ENCODE peak calls at places on chromosomes 13 and 19, in ten cellular contexts. P, F, K, I, D, C, M, W, U and A are unnamed samples.

GRCh38 chr13:91099877-91100276 is 247.6 kb upstream of the MIR17HG start:
- DNase-seq in K (no peak), D (no peak), I (no peak), P (no peak), C (no peak), M (no peak), W (no peak), U (no peak), F (no peak), A (no peak)

GRCh38 chr13:33590936-33591335 is 227.0 kb upstream of the RFC3 start:
- DNase-seq in C (no peak), K (no peak), M (no peak), W (no peak), I (no peak), P (no peak), F (no peak), D (no peak), U (no peak), A (no peak)

GRCh38 chr19:15397236-15397635 is 17.6 kb upstream of the AKAP8 start:
- DNase-seq in F (no peak), I (no peak), M (no peak), P (no peak), U (no peak), K (no peak), C (no peak), W (no peak), D (no peak), A (no peak)

GRCh38 chr13:95553271-95553588 is 710 bp downstream of the CLDN10 start:
- DNase-seq in M (no peak), C (no peak), D (peak; percentile 46), I (no peak), K (no peak), U (no peak), F (no peak), P (no peak), W (no peak), A (no peak)

GRCh38 chr13:74550039-74550438 is 415.8 kb upstream of the KLF12 start:
- DNase-seq in D (peak; percentile 53), F (no peak), P (no peak), C (no peak), W (no peak), I (no peak), U (no peak), K (no peak), M (peak; percentile 9), A (no peak)

GRCh38 chr19:42683917-42684513 is 56.3 kb downstream of the PSG3 start:
- DNase-seq in W (no peak), D (peak; percentile 61), P (no peak), U (no peak), M (peak; percentile 43), I (peak; percentile 52), C (no peak), F (peak; percentile 23), K (no peak), A (no peak)

GRCh38 chr19:5983367-5983955 is 5.5 kb upstream of the RANBP3 start:
- DNase-seq in K (no peak), W (no peak), C (no peak), P (no peak), M (peak; percentile 65), D (no peak), U (no peak), I (no peak), F (no peak), A (no peak)

GRCh38 chr13:114319441-114319871 is 5.2 kb downstream of the CHAMP1 start:
- DNase-seq in M (peak; percentile 58), C (no peak), P (no peak), W (no peak), F (no peak), U (no peak), K (no peak), I (peak; percentile 53), D (no peak), A (no peak)

DNA sequence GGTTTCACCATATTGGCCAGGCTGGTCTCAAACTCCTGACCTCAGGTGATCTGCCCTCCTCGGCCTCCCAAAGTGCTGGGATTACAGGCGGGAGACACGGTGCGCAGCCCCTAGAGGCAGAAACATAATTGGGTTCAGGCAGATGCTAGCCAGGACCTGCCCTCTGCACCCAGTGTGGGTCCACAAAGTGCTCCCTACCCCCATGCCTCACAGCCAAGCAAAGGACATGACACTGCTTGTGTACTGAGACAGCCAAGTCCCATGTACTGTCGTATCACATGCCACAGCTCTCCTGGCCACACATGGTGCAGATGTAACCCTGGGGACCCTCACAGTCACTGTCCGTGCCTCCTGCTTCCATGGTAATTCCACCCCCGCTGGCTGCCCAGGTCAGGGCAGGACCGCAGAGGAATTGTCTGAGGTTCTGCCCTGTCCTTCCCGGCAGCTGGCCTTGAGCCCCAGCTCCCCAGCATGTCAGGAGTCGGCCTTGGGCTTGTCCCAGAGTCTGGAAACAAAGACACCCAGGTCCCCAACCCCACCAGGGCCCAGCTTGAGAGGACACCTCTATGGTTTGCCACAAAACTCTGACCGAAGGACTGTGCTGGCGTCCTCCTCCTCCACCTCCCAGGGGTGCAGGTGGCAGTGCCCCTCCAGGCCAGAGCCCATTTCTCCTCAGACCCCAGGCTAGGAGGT is 7.6 kb downstream of the PRR36 start:
- DNase-seq in U (no peak), I (no peak), C (no peak), M (no peak), K (no peak), P (no peak), D (no peak), W (no peak), F (no peak), A (peak; percentile 80)
- TF ChIP-seq CTCF in U (no peak), I (no peak), C (no peak), M (no peak), K (no peak), P (no peak), D (peak; percentile 18), W (no peak), F (no peak), A (no peak)

GRCh38 chr19:2207008-2207407 is 29.1 kb downstream of the PLEKHJ1 start:
- DNase-seq in D (no peak), M (no peak), P (no peak), U (no peak), F (no peak), K (no peak), W (no peak), C (no peak), I (no peak), A (no peak)

GRCh38 chr19:2209408-2209807 is 26.7 kb downstream of the PLEKHJ1 start:
- DNase-seq in C (no peak), W (no peak), K (no peak), U (no peak), M (no peak), D (no peak), I (no peak), F (no peak), P (no peak), A (no peak)

GRCh38 chr19:2210206-2210605 is 25.9 kb downstream of the PLEKHJ1 start:
- DNase-seq in W (no peak), K (no peak), C (no peak), U (no peak), D (no peak), I (no peak), M (no peak), P (no peak), F (no peak), A (no peak)

GRCh38 chr19:2208975-2209374 is 27.2 kb downstream of the PLEKHJ1 start:
- DNase-seq in M (no peak), P (no peak), U (no peak), F (no peak), D (no peak), K (no peak), I (no peak), W (no peak), C (peak; percentile 49), A (no peak)

DNA sequence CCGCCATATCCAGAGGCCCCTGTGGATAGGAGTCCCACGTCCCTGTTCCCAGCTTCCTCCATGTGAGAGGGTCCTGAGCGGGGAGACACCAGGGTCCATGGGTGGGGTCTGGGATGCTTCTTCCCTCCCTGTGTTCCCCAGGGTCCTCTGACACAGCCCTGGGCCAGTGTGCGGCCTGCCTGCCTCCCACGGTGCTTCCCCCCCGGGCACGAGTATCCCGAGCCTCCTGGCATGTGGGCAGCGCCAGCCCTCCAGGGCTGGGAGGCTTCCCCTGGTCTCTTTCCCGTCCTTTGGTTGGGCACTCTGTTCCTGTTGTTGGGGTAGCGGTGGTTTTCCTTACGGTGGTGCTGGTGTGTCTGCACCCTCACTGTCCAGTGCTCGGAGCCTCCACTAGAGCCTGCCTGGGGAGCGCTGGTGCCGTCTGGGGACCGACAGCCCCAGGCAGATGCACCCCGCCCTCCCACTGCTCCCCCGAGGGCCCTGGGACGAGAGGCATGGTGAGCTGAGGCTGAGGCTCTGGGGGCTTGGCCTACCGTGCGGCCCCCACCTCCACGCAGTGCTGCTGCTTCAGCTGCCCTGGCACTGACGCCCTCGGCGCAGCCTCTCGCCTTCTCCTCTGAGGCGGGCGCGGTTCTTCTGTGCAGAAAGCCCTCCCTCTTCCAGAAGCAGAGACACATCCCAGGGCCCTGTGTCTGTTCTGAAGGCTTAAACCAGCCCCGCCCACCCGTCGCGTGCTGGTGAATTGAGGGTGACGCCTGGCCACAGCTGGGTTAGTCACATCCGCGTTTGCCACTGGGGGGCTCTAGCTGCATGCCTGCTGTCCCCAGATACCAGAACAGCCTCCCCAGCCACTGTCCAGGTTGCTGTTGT is 27.9 kb downstream of the PLEKHJ1 start:
- DNase-seq in W (no peak), F (peak; percentile 68), P (peak; percentile 87), I (peak; percentile 78), U (no peak), C (peak; percentile 75), K (peak; percentile 68), D (peak; percentile 75), M (peak; percentile 57), A (no peak)
- TF ChIP-seq CTCF in W (no peak), F (no peak), P (no peak), I (peak; percentile 54), U (peak; percentile 46), C (peak; percentile 46), K (no peak), D (peak; percentile 13), M (peak; percentile 22), A (peak; percentile 71)

DNA sequence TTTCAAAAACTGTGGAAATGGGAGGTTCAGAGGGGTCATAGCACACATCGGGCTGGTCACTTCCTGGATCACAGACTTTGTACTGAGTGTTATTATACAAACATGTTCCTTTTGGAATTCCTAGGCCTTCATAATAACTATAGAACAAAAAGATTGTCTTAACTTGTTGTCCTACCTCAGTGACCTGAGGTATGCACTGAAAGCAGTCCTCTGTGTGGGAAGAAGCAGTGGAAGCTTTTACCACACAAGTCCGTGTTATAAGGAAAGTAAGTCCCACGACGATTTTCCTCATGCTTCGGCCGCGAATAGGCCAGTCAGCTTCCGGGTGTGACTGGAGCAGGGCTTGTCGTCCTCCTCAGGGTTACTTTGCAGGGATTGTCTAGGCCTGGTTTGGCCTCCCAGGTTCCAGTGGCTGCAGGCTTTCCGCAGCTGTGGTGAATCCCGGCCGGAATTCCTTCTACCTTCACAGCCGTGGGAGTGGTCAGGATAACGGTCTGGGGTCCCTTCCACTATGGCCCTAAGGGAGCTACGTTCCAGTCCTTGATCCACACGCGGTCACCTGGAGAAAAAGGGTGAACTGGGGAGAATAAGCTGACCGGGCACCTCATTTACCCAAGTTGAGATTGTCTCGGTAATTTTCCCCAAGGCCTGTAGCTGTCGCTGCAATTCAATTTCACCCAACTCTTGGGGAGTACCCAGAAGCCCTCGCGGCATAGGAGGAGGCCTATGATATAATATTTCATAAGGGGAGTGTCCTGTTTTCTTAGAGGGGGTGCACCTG is 16.0 kb downstream of the NAPSA start:
- DNase-seq in U (no peak), P (no peak), I (no peak), D (peak; percentile 35), W (no peak), M (no peak), C (no peak), F (no peak), K (no peak), A (peak; percentile 49)
- TF ChIP-seq CTCF in U (no peak), P (no peak), I (no peak), D (no peak), W (no peak), M (no peak), C (no peak), F (no peak), K (no peak), A (no peak)

GRCh38 chr13:110644892-110645521 is 29.7 kb downstream of the NAXD start:
- DNase-seq in M (peak; percentile 65), W (peak; percentile 51), F (peak; percentile 89), C (peak; percentile 65), U (peak; percentile 81), K (peak; percentile 57), D (peak; percentile 94), P (peak; percentile 94), I (peak; percentile 48), A (peak; percentile 87)
- TF ChIP-seq CTCF in M (peak; percentile 37), W (no peak), F (peak; percentile 24), C (peak; percentile 45), U (peak; percentile 48), K (no peak), D (peak; percentile 58), P (peak; percentile 21), I (peak; percentile 51), A (peak; percentile 65)